ENCODE peak calls at places on chromosomes 13 and 19, in four cellular contexts. One of them, this sample, is unnamed.

GRCh38 chr19:21604941-21605548 is 99.6 kb downstream of the ZNF429 start:
- DNase-seq in H9: no peak
- DNase-seq in H1: no peak
- DNase-seq in neuronal stem cell: no peak
- DNase-seq in this sample: no peak

GRCh38 chr13:95716231-95716630 is 39.3 kb downstream of the DNAJC3 start:
- DNase-seq in neuronal stem cell: no peak
- DNase-seq in H9: peak; percentile 35
- DNase-seq in H1: no peak
- DNase-seq in this sample: no peak

GRCh38 chr19:39520541-39521204 is 5.7 kb downstream of the SELENOV start:
- DNase-seq in H9: no peak
- DNase-seq in H1: no peak
- DNase-seq in neuronal stem cell: no peak
- DNase-seq in this sample: no peak

GRCh38 chr13:106919093-106919492 is 351.2 kb upstream of the ARGLU1 start:
- DNase-seq in H9: no peak
- DNase-seq in neuronal stem cell: no peak
- DNase-seq in H1: no peak
- DNase-seq in this sample: peak; percentile 13

GRCh38 chr13:84430015-84430414 is 547.7 kb upstream of the SLITRK1 start:
- DNase-seq in H1: no peak
- DNase-seq in H9: no peak
- DNase-seq in neuronal stem cell: no peak
- DNase-seq in this sample: no peak

GRCh38 chr13:72820156-72820897 is 38.4 kb downstream of the PIBF1 start:
- DNase-seq in neuronal stem cell: no peak
- DNase-seq in H9: no peak
- DNase-seq in H1: no peak
- DNase-seq in this sample: peak; percentile 76

GRCh38 chr13:64928704-64929499 is 2301.2 kb downstream of the PCDH9 start:
- DNase-seq in neuronal stem cell: no peak
- DNase-seq in H9: no peak
- DNase-seq in H1: no peak
- DNase-seq in this sample: peak; percentile 91

GRCh38 chr13:106238690-106239089 is 296.8 kb downstream of the EFNB2 start:
- DNase-seq in H9: no peak
- DNase-seq in neuronal stem cell: no peak
- DNase-seq in H1: no peak
- DNase-seq in this sample: no peak

GRCh38 chr19:56258272-56258671 is 14.3 kb upstream of the EDDM13 start:
- DNase-seq in H9: no peak
- DNase-seq in neuronal stem cell: no peak
- DNase-seq in H1: no peak
- DNase-seq in this sample: no peak

GRCh38 chr13:97781891-97782305 is 171.6 kb upstream of the IPO5 start:
- DNase-seq in H9: no peak
- DNase-seq in neuronal stem cell: no peak
- DNase-seq in H1: no peak
- DNase-seq in this sample: no peak

GRCh38 chr13:47598340-47598911 is 402.6 kb downstream of the SUCLA2 start:
- DNase-seq in neuronal stem cell: no peak
- DNase-seq in H1: no peak
- DNase-seq in H9: no peak
- DNase-seq in this sample: peak; percentile 12

GRCh38 chr19:21022996-21023395 is 2.5 kb downstream of the ZNF430 start:
- DNase-seq in H1: no peak
- DNase-seq in H9: no peak
- DNase-seq in neuronal stem cell: no peak
- DNase-seq in this sample: peak; percentile 48

GRCh38 chr13:65768545-65768944 is 1461.6 kb downstream of the PCDH9 start:
- DNase-seq in H1: no peak
- DNase-seq in H9: peak; percentile 84
- DNase-seq in neuronal stem cell: no peak
- DNase-seq in this sample: no peak

GRCh38 chr13:97268772-97269171 is 46.6 kb downstream of the MBNL2 start:
- DNase-seq in neuronal stem cell: no peak
- DNase-seq in H9: peak; percentile 58
- DNase-seq in H1: no peak
- DNase-seq in this sample: no peak

GRCh38 chr19:1673645-1674292 is 21.4 kb upstream of the TCF3 start:
- DNase-seq in H9: peak; percentile 33
- DNase-seq in H1: no peak
- DNase-seq in neuronal stem cell: no peak
- DNase-seq in this sample: no peak

GRCh38 chr19:43809762-43810696 is 7.8 kb upstream of the LYPD5 start:
- DNase-seq in H1: no peak
- DNase-seq in neuronal stem cell: no peak
- DNase-seq in H9: no peak
- DNase-seq in this sample: peak; percentile 66

GRCh38 chr13:110574161-110574560 is 12.6 kb upstream of the RAB20 start:
- DNase-seq in neuronal stem cell: no peak
- DNase-seq in H9: no peak
- DNase-seq in H1: no peak
- DNase-seq in this sample: no peak

GRCh38 chr19:51726049-51726448 is 2.3 kb upstream of the HAS1 start:
- DNase-seq in H9: peak; percentile 72
- DNase-seq in H1: no peak
- DNase-seq in neuronal stem cell: no peak
- DNase-seq in this sample: no peak

GRCh38 chr19:1079566-1080111 is 12.7 kb downstream of the ARHGAP45 start:
- DNase-seq in H9: peak; percentile 59
- DNase-seq in neuronal stem cell: no peak
- DNase-seq in H1: no peak
- DNase-seq in this sample: no peak

GRCh38 chr19:47272448-47273312 is 2.0 kb upstream of the INAFM1 start:
- DNase-seq in H9: no peak
- DNase-seq in neuronal stem cell: no peak
- DNase-seq in H1: peak; percentile 64
- DNase-seq in this sample: no peak

GRCh38 chr13:85536706-85537105 is 262.5 kb downstream of the SLITRK6 start:
- DNase-seq in H9: no peak
- DNase-seq in H1: no peak
- DNase-seq in neuronal stem cell: no peak
- DNase-seq in this sample: no peak

GRCh38 chr13:34155931-34156607 is 338.1 kb downstream of the RFC3 start:
- DNase-seq in neuronal stem cell: no peak
- DNase-seq in H9: no peak
- DNase-seq in H1: no peak
- DNase-seq in this sample: peak; percentile 89

GRCh38 chr19:29325241-29325975 is 112.5 kb upstream of the UQCRFS1 start:
- DNase-seq in H1: no peak
- DNase-seq in neuronal stem cell: no peak
- DNase-seq in H9: no peak
- DNase-seq in this sample: no peak

GRCh38 chr19:383922-384800 is 24.8 kb downstream of the C2CD4C start:
- DNase-seq in H1: peak; percentile 85
- DNase-seq in neuronal stem cell: no peak
- DNase-seq in H9: peak; percentile 84
- DNase-seq in this sample: peak; percentile 11

DNA sequence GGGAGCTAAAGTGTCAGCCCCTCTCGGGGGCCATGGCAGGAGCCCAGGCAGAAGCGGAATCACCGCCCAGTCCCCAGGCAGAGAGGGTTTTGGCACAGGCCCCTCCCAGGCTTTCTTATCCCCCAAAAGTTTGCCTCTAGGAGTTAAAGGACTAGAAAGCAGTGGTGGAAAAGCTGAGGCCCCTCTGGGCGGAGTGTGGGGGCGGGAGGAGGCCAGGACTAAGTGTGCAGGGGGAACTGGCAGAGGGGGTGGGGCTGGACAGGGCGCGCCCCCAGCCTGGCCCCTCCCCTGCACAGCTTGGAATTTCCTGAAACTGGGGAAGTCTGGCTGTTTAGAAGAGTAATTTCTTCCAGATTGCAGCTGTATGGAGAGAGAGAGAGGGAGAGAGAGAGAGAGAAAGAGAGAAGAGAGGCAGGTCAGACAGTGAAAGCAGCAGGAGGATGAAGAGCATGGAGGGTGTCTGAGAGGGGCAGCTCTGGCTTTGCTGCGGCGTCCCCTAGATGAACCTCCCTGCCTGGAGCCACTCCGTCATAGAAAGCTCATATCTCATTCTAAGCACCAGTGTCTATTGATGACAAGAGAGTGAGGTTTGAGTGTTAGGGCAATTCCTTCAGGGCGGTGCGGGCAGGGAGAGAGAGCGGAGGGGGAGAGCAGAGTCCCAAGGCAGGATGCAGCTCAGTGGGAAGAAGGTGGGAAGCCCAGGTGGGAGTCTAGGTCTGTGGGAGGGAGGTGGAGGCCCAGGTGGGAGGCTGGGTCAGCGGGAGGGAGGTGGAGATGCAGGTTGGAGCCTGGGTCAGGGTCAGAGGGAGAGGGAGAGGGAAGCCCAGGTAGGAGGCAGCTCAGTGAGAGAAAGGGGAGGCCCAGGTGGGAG is at the start of gene CDC42EP5:
- DNase-seq in neuronal stem cell: no peak
- DNase-seq in H9: peak; percentile 40
- DNase-seq in H1: no peak
- DNase-seq in this sample: peak; percentile 92
- H3K27ac ChIP-seq in neuronal stem cell: peak within 1 kb of the TSS; percentile 65
- H3K27ac ChIP-seq in H9: no peak within 1 kb of the TSS
- H3K27ac ChIP-seq in H1: no peak within 1 kb of the TSS
- H3K27ac ChIP-seq in this sample: peak within 1 kb of the TSS; percentile 9

GRCh38 chr19:45715139-45715538 is 15.6 kb downstream of the FBXO46 start:
- DNase-seq in neuronal stem cell: no peak
- DNase-seq in H1: no peak
- DNase-seq in H9: no peak
- DNase-seq in this sample: no peak

GRCh38 chr19:45717131-45717982 is 13.3 kb downstream of the FBXO46 start:
- DNase-seq in neuronal stem cell: peak; percentile 99
- DNase-seq in H1: peak; percentile 97
- DNase-seq in H9: peak; percentile 100
- DNase-seq in this sample: peak; percentile 99

GRCh38 chr19:45717983-45718650 is 12.6 kb downstream of the FBXO46 start:
- DNase-seq in H1: no peak
- DNase-seq in neuronal stem cell: no peak
- DNase-seq in H9: peak; percentile 50
- DNase-seq in this sample: peak; percentile 61

GRCh38 chr19:45713141-45713540 is 17.6 kb downstream of the FBXO46 start:
- DNase-seq in H9: no peak
- DNase-seq in H1: no peak
- DNase-seq in neuronal stem cell: no peak
- DNase-seq in this sample: no peak

GRCh38 chr19:45716314-45717130 is 14.2 kb downstream of the FBXO46 start:
- DNase-seq in H1: no peak
- DNase-seq in neuronal stem cell: no peak
- DNase-seq in H9: no peak
- DNase-seq in this sample: peak; percentile 35
- H3K23ac ChIP-seq in H1: no peak overlapping the region
- H3K23ac ChIP-seq in neuronal stem cell: no peak overlapping the region
- H3K23ac ChIP-seq in H9: no peak overlapping the region
- H3K23ac ChIP-seq in this sample: peak overlapping the region; percentile 30

GRCh38 chr19:18894254-18895037 is 1.5 kb downstream of the CERS1 start:
- DNase-seq in H9: peak; percentile 62
- DNase-seq in H1: peak; percentile 64
- DNase-seq in neuronal stem cell: peak; percentile 58
- DNase-seq in this sample: no peak
- H3K27ac ChIP-seq in H9: no peak overlapping the region
- H3K27ac ChIP-seq in H1: no peak overlapping the region
- H3K27ac ChIP-seq in neuronal stem cell: no peak overlapping the region
- H3K27ac ChIP-seq in this sample: no peak overlapping the region

GRCh38 chr13:30025351-30025750 is 174.9 kb upstream of the UBL3 start:
- DNase-seq in neuronal stem cell: no peak
- DNase-seq in H1: no peak
- DNase-seq in H9: no peak
- DNase-seq in this sample: no peak
- H3K23ac ChIP-seq in neuronal stem cell: no peak overlapping the region
- H3K23ac ChIP-seq in H1: no peak overlapping the region
- H3K23ac ChIP-seq in H9: no peak overlapping the region
- H3K23ac ChIP-seq in this sample: no peak overlapping the region

DNA sequence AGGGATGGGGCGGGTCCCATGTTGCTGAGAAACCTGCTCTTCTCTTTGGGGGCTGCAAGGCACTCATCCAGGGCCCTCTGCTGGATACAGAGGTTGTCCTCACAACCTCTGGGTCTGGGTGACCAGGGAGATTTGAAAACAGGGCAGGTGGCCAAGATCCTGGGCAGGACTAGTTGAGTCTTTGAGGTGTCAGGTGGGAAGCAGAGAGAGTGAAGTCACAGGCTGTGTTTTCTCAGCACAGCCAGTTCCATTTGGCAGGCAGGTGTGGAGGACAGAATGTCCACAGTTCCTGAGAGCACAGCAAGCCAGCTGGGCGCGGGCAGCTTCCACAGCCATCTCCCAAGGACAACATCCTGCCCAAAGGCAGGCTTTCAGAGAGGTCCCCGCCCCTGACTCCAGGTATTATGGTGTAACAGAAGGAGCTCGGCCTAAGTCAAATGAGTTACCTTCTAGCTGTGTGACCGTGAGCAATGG is 118.8 kb downstream of the NUFIP1 start:
- DNase-seq in H1: no peak
- DNase-seq in neuronal stem cell: no peak
- DNase-seq in H9: no peak
- DNase-seq in this sample: no peak
- H3K27ac ChIP-seq in H1: no peak overlapping the region
- H3K27ac ChIP-seq in neuronal stem cell: no peak overlapping the region
- H3K27ac ChIP-seq in H9: no peak overlapping the region
- H3K27ac ChIP-seq in this sample: no peak overlapping the region

GRCh38 chr13:49791214-49791752 is 1.2 kb downstream of the KPNA3 start:
- DNase-seq in H1: no peak
- DNase-seq in H9: no peak
- DNase-seq in neuronal stem cell: no peak
- DNase-seq in this sample: peak; percentile 35
- H3K23ac ChIP-seq in H1: no peak overlapping the region
- H3K23ac ChIP-seq in H9: no peak overlapping the region
- H3K23ac ChIP-seq in neuronal stem cell: no peak overlapping the region
- H3K23ac ChIP-seq in this sample: no peak overlapping the region

GRCh38 chr19:10260141-10260584 is 8.1 kb downstream of the MRPL4 start:
- DNase-seq in neuronal stem cell: no peak
- DNase-seq in H9: no peak
- DNase-seq in H1: no peak
- DNase-seq in this sample: no peak
- H3K27ac ChIP-seq in neuronal stem cell: no peak overlapping the region
- H3K27ac ChIP-seq in H9: no peak overlapping the region
- H3K27ac ChIP-seq in H1: no peak overlapping the region
- H3K27ac ChIP-seq in this sample: no peak overlapping the region

GRCh38 chr19:16457954-16458331 is 13.8 kb downstream of the EPS15L1 start:
- DNase-seq in neuronal stem cell: no peak
- DNase-seq in H9: no peak
- DNase-seq in H1: no peak
- DNase-seq in this sample: no peak
- H3K23ac ChIP-seq in neuronal stem cell: no peak overlapping the region
- H3K23ac ChIP-seq in H9: no peak overlapping the region
- H3K23ac ChIP-seq in H1: no peak overlapping the region
- H3K23ac ChIP-seq in this sample: no peak overlapping the region